ENCODE peak calls at places on chromosomes 1 and 21, in six cellular contexts. C is SJSA1; G is CD8-positive, alpha-beta memory T cell; H is colonic mucosa; U is ovary; O is osteoblast. R is an unnamed sample. For H3K27me3 and H3K9me3, the result is how much of the 10 kb centered on the place peaks cover.

GRCh38 chr1:15706751-15707150 is 22.6 kb downstream of the PLEKHM2 start:
- DNase-seq in C (no peak), O (peak), H (no peak), G (no peak), U (no peak), R (no peak)

GRCh38 chr1:37817481-37817880 is 9.5 kb upstream of the YRDC start:
- DNase-seq in G (no peak), H (no peak), C (no peak), O (no peak), U (peak), R (no peak)

GRCh38 chr1:200972985-200973742 is 50.4 kb downstream of the KIF21B start:
- DNase-seq in G (no peak), U (no peak), C (no peak), H (no peak), O (peak), R (no peak)

GRCh38 chr1:2973661-2974593 is 47.3 kb upstream of the ACTRT2 start:
- DNase-seq in H (no peak), G (no peak), U (peak), O (peak), C (no peak), R (peak)

GRCh38 chr1:91523462-91523861 is 22.8 kb downstream of the CDC7 start:
- DNase-seq in U (no peak), G (no peak), O (no peak), H (no peak), C (no peak), R (no peak)

GRCh38 chr1:186283374-186283773 is 91.7 kb downstream of the TPR start:
- DNase-seq in C (no peak), G (no peak), H (no peak), O (no peak), U (no peak), R (no peak)

GRCh38 chr1:163537809-163538208 is 216.1 kb downstream of the NUF2 start:
- DNase-seq in H (no peak), U (no peak), C (no peak), O (no peak), G (no peak), R (no peak)

GRCh38 chr21:43609501-43610340 is 49.6 kb downstream of the HSF2BP start:
- DNase-seq in U (no peak), O (no peak), C (peak), H (peak), G (no peak), R (peak)

GRCh38 chr1:53413175-53414001 is 45.8 kb upstream of the DMRTB1 start:
- DNase-seq in G (peak), O (peak), C (peak), U (no peak), H (no peak), R (no peak)

GRCh38 chr1:192709544-192709943 is 73.6 kb downstream of the RGS13 start:
- DNase-seq in H (no peak), C (no peak), G (no peak), U (no peak), O (no peak), R (no peak)

GRCh38 chr21:39924577-39925308 is 57.5 kb downstream of the PCP4 start:
- DNase-seq in C (no peak), U (no peak), O (no peak), H (no peak), G (no peak), R (no peak)

GRCh38 chr1:17198476-17199258 is 6.3 kb upstream of the PADI1 start:
- DNase-seq in U (no peak), C (no peak), H (no peak), O (no peak), G (no peak), R (peak)

GRCh38 chr1:199292873-199293272 is 654.0 kb downstream of the PTPRC start:
- DNase-seq in U (no peak), O (no peak), C (no peak), H (no peak), G (no peak), R (no peak)

GRCh38 chr21:43023175-43023574 is 48.8 kb downstream of the PKNOX1 start:
- DNase-seq in H (no peak), C (no peak), O (no peak), G (no peak), U (no peak), R (no peak)

GRCh38 chr1:33374336-33375105 is 53.6 kb upstream of the A3GALT2 start:
- DNase-seq in U (no peak), G (no peak), O (peak), H (no peak), C (peak), R (no peak)

GRCh38 chr1:4634156-4634792 is 20.1 kb upstream of the AJAP1 start:
- DNase-seq in H (no peak), C (no peak), O (peak), U (no peak), G (no peak), R (no peak)

GRCh38 chr1:197444754-197445153 is 176.7 kb downstream of the CRB1 start:
- DNase-seq in U (no peak), C (no peak), G (no peak), O (no peak), H (no peak), R (no peak)

GRCh38 chr1:10709646-10710045 is 86.8 kb downstream of the CASZ1 start:
- DNase-seq in H (no peak), O (no peak), C (no peak), G (no peak), U (no peak), R (no peak)

GRCh38 chr1:183472488-183473285 is at the start of gene SMG7:
- DNase-seq in O (peak), C (peak), U (no peak), H (peak), G (peak), R (peak)

GRCh38 chr1:153752561-153753195 is 22.5 kb upstream of the SLC27A3 start:
- DNase-seq in O (peak), G (no peak), C (no peak), U (peak), H (no peak), R (peak)

GRCh38 chr1:9942399-9942938 is 722 bp downstream of the LZIC start:
- DNase-seq in G (no peak), C (peak), O (peak), U (no peak), H (peak), R (no peak)

GRCh38 chr1:230469271-230469670 is 43.1 kb upstream of the PGBD5 start:
- DNase-seq in U (no peak), O (no peak), G (no peak), H (no peak), C (no peak), R (no peak)

GRCh38 chr1:177256153-177256814 is 85.5 kb downstream of the BRINP2 start:
- DNase-seq in U (peak), G (no peak), H (peak), O (peak), C (peak), R (peak)

GRCh38 chr21:16198546-16198945 is 468.8 kb downstream of the USP25 start:
- DNase-seq in O (no peak), U (no peak), G (no peak), C (no peak), H (no peak), R (no peak)

GRCh38 chr1:182279724-182280506 is 111.7 kb downstream of the GLUL start:
- DNase-seq in C (no peak), H (no peak), O (no peak), U (peak), G (no peak), R (no peak)

GRCh38 chr1:93708734-93709481 is 27.3 kb upstream of the BCAR3 start:
- DNase-seq in H (no peak), G (no peak), C (no peak), O (peak), U (peak), R (no peak)

GRCh38 chr1:62407398-62408009 is 29.3 kb upstream of the USP1 start:
- DNase-seq in O (no peak), G (no peak), C (peak), H (peak), U (no peak), R (no peak)

GRCh38 chr1:228903573-228904122 is 168.4 kb downstream of the RHOU start:
- DNase-seq in O (no peak), G (no peak), H (no peak), C (no peak), U (no peak), R (no peak)
- H3K4me3 ChIP-seq in O (no peak), G (no peak), H (no peak), C (no peak), U (no peak), R (no peak)

DNA sequence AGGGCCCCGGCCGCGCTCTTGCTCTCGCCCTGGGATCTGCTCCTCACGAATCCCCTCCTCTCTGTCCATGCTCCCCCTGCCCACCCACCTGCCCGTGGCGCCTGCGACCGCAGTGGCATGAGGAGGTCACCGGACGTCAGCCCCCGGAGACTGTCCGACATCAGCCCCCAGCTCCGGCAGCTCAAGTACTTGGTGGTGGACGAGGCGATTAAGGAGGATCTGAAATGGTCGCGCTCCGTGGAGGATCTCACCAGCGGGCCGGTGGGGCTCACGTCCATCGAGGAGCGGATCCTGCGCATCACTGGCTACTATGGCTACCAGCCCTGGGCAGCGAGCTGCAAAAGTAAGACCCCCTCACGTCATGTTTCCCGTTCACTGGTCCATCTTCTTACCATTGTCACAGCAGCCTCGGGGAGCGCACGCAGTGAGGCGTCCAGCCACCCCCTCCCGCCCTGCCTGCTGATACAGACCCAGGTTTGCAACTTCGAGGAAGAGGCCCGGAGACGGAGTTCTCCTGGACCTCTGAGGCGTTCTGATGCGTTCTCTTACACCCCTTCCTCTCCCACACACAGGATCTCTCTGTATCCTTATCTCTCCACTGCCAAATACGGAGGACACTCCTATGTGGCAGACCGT is 1.1 kb downstream of the SLC35F3 start:
- DNase-seq in U (no peak), G (no peak), C (no peak), O (peak), H (no peak), R (no peak)
- H3K27me3 ChIP-seq in U (under half), G (under half), C (under half), O (under half), H (under half), R (under half)

GRCh38 chr1:19737413-19737812 is 62.3 kb downstream of the TMCO4 start:
- DNase-seq in C (no peak), H (no peak), U (no peak), O (peak), G (no peak), R (no peak)

GRCh38 chr1:19733615-19734014 is 66.1 kb downstream of the TMCO4 start:
- DNase-seq in U (no peak), G (no peak), H (no peak), C (no peak), O (no peak), R (no peak)

GRCh38 chr1:19734056-19734455 is 65.7 kb downstream of the TMCO4 start:
- DNase-seq in H (no peak), U (no peak), O (no peak), C (no peak), G (no peak), R (no peak)

GRCh38 chr1:19735419-19736127 is 64.1 kb downstream of the TMCO4 start:
- DNase-seq in O (peak), H (no peak), G (no peak), C (peak), U (peak), R (peak)

DNA sequence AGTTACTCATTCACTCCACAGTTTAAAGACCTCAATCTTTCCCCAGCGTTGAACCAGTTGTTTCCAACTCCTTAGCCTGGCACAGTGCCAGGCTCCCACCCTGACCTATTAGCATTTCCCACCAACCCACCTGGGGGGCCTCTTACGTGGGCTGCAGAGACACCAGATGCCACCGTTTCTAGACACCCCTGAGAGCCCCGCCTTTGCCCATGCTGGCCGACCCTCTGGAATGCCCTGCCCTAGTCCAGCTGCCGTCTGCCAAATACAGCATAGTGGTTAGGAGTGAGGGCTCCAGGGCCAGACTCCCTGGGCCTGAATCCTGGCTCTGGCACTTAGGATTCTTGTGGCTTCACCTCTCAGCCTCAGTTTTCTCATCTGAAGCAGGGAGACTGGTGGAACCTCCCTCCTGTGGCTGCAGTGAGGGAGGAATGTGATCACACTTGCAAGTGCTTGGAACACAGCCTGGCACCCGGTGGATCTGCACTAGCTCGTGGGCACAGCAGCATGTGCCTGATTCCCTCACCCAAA is 65.2 kb downstream of the TMCO4 start:
- DNase-seq in C (no peak), U (no peak), G (no peak), H (no peak), O (peak), R (peak)
- H3K9me3 ChIP-seq in C (under half), U (under half), G (under half), H (under half), O (under half), R (under half)

DNA sequence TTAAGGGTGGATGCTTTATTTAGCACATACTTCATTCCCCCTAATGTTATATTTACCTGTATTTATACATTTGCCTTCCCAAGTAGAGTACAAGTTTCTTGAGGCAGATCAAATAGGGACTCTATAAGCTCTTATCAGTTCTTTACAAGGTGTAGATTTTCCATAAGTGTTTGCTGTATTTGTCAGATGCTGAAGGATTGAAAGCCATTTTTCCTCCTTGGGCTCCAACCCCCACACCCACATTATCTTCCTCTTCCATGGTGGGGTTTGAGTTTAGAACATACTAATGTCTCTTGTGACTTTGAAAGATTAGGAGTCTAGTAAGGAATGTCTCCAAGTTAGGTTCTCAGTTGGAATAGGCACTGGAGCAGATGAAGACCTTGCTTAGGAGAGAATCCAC is 2.4 kb upstream of the CHI3L2 start:
- DNase-seq in G (no peak), U (no peak), H (no peak), C (no peak), O (no peak), R (no peak)
- H3K4me3 ChIP-seq in G (peak), U (no peak), H (no peak), C (no peak), O (no peak), R (no peak)

GRCh38 chr1:215652371-215652770 is 85.3 kb downstream of the KCTD3 start:
- DNase-seq in C (no peak), U (no peak), H (no peak), G (no peak), O (no peak), R (no peak)

GRCh38 chr1:215647738-215648137 is 80.6 kb downstream of the KCTD3 start:
- DNase-seq in G (no peak), U (no peak), C (no peak), H (no peak), O (no peak), R (no peak)

GRCh38 chr1:215648957-215649356 is 81.9 kb downstream of the KCTD3 start:
- DNase-seq in U (no peak), C (no peak), G (no peak), O (no peak), H (no peak), R (no peak)

GRCh38 chr1:215651867-215652266 is 84.8 kb downstream of the KCTD3 start:
- DNase-seq in H (no peak), O (no peak), C (no peak), G (no peak), U (no peak), R (no peak)

DNA sequence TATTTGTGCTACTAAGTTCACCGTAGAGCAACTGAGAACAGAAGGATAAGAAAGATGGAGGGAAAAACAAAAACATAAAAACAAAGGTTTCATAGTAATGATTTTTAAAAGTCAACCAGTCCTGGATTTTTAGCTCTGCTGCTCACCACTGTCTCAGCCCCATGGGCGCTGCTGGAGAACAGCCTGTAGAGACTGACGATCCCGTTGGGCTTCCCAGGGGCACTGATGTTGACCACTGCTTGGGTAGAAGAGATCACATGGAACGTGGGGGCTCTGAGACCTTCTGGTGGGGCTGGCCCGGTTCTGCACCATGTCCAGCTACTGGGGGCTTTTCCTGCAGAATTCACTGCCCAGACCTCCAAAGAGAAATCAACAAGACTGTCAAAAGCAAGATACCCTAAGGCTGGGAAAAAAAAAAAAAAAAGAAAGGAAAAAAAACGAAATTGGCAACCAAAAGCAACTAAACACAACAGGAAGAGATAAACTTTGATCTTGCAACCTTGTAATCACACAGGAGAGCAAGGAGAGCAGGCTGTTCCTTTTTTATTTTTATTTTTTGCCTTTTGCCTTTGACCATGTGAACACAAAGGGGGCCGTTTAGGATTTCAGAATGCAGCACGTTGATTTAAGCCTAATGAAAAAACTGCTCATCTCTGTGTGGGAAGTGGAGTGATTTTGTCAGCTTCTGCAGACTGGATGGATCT is 83.5 kb downstream of the KCTD3 start:
- DNase-seq in U (no peak), O (no peak), H (no peak), G (no peak), C (no peak), R (no peak)
- H3K27me3 ChIP-seq in U (under half), O (under half), H (under half), G (under half), C (under half), R (under half)

GRCh38 chr21:7953058-7953457 is 2568.3 kb upstream of the TPTE start:
- DNase-seq in G (no peak), U (no peak), H (no peak), C (no peak), O (no peak), R (no peak)
- H3K9me3 ChIP-seq in G (half or more), U (under half), H (under half), C (under half), O (half or more), R (half or more)

GRCh38 chr21:41611966-41612606 is 104.1 kb upstream of the TMPRSS2 start:
- DNase-seq in G (no peak), O (no peak), H (peak), U (no peak), C (no peak), R (no peak)

GRCh38 chr21:41613421-41613998 is 105.6 kb upstream of the TMPRSS2 start:
- DNase-seq in G (no peak), C (no peak), U (no peak), O (no peak), H (no peak), R (no peak)

GRCh38 chr21:41614456-41615010 is 106.6 kb upstream of the TMPRSS2 start:
- DNase-seq in O (no peak), H (no peak), G (no peak), C (no peak), U (no peak), R (no peak)

GRCh38 chr21:41611441-41611840 is 103.5 kb upstream of the TMPRSS2 start:
- DNase-seq in G (no peak), C (no peak), U (no peak), O (no peak), H (no peak), R (peak)

DNA sequence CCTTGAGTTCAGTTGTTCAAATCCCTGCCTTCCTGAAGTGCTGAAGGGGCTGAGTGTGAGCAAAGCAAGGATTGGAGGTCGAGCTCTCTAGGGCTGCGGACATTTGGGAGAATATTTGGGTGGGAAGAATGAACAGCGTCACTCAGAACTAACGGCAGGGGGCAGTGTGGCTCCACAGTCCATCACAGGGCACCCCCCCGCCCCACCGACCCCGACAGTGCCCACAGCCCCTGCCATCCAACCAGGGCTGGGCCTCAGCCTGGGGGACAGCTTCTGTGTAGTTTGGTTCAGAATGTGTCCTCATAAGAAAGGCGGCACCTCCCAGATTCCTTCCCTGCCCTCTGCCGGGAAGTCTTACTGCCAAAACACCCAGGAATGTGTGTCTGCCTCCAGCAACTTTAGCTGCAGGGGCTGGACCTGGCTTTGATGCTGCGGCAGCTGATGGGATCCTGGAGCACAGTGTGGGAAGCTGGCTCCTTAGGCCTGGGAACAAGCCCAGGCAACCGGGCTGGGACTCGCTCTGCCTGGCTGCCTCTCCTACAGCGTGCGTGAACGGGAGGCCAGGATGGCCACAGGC is 104.8 kb upstream of the TMPRSS2 start:
- DNase-seq in U (peak), O (peak), G (no peak), C (peak), H (peak), R (peak)
- H3K4me3 ChIP-seq in U (no peak), O (peak), G (no peak), C (no peak), H (no peak), R (no peak)

DNA sequence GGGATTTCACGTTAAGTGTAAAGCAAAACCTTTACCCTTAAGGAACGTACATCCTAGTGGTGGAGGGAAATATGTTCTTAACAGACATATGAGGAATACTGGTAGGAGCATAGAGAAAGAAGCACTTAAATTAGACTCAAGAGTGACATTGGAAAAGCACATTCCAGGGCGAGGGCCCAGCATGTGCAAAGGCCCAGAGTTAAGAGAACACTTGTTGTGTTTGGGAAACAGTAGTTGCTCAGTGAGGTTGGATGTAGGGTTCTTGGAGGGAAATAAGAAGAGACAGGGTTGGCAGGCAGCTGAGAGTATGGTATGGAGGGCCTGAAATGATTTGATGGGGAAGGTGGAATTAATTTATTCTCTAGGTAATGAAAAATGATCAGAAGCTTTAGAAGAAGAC is 115.5 kb downstream of the CNIH3 start:
- DNase-seq in O (no peak), H (no peak), U (no peak), C (no peak), G (no peak), R (no peak)
- H3K27me3 ChIP-seq in O (under half), H (under half), U (under half), C (under half), G (under half), R (under half)

R was measured in tibial artery.